ENCODE peak calls at places on chromosomes 5 and 9, in six cellular contexts. X, R, G, I, A and Y are unnamed samples.

GRCh38 chr9:132498811-132499210 is 83.6 kb upstream of the BARHL1 start:
- DNase-seq in X (no peak), R (no peak), G (no peak), I (no peak), A (peak; percentile 80), Y (no peak)

GRCh38 chr9:125694478-125694877 is 12.5 kb downstream of the MAPKAP1 start:
- DNase-seq in X (no peak), R (no peak), G (no peak), I (no peak), A (no peak), Y (no peak)

GRCh38 chr5:154194348-154195329 is 4.1 kb downstream of the GALNT10 start:
- DNase-seq in X (no peak), R (no peak), G (peak; percentile 64), I (no peak), A (no peak), Y (peak; percentile 45)

GRCh38 chr9:110050925-110051355 is 157.0 kb downstream of the C9orf152 start:
- DNase-seq in X (no peak), R (no peak), G (peak; percentile 12), I (peak; percentile 48), A (peak; percentile 86), Y (no peak)

GRCh38 chr9:108547736-108548135 is 308.1 kb downstream of the ACTL7B start:
- DNase-seq in X (no peak), R (no peak), G (no peak), I (no peak), A (no peak), Y (no peak)

GRCh38 chr9:125272697-125273096 is 11.1 kb downstream of the GAPVD1 start:
- DNase-seq in X (no peak), R (no peak), G (no peak), I (no peak), A (no peak), Y (no peak)

GRCh38 chr5:143182901-143183820 is 220.3 kb downstream of the NR3C1 start:
- DNase-seq in X (peak; percentile 61), R (peak; percentile 13), G (no peak), I (no peak), A (peak; percentile 42), Y (peak; percentile 32)

GRCh38 chr5:150176745-150177485 is 10.3 kb downstream of the CDX1 start:
- DNase-seq in X (no peak), R (no peak), G (no peak), I (no peak), A (no peak), Y (no peak)

GRCh38 chr5:170896779-170897178 is 35.0 kb downstream of the RANBP17 start:
- DNase-seq in X (no peak), R (no peak), G (peak; percentile 4), I (no peak), A (peak; percentile 46), Y (peak; percentile 26)

GRCh38 chr9:128940946-128941755 is 6.3 kb downstream of the DOLK start:
- DNase-seq in X (no peak), R (no peak), G (peak; percentile 22), I (no peak), A (no peak), Y (no peak)

GRCh38 chr5:14036514-14036913 is 92.0 kb upstream of the DNAH5 start:
- DNase-seq in X (no peak), R (no peak), G (peak; percentile 32), I (no peak), A (no peak), Y (no peak)

GRCh38 chr9:101571114-101571513 is 23.7 kb downstream of the PPP3R2 start:
- DNase-seq in X (no peak), R (no peak), G (no peak), I (no peak), A (no peak), Y (no peak)

GRCh38 chr5:102561894-102562760 is 63.3 kb upstream of the SLCO6A1 start:
- DNase-seq in X (no peak), R (peak; percentile 11), G (peak; percentile 30), I (peak; percentile 48), A (peak; percentile 3), Y (no peak)

GRCh38 chr5:27038476-27038875 is at the start of gene CDH9:
- DNase-seq in X (no peak), R (no peak), G (no peak), I (no peak), A (no peak), Y (no peak)

GRCh38 chr9:97983524-97984187 is 515 bp downstream of the ANP32B start:
- DNase-seq in X (peak; percentile 73), R (peak; percentile 68), G (peak; percentile 54), I (no peak), A (peak; percentile 94), Y (peak; percentile 59)

GRCh38 chr9:114269023-114269422 is 53.9 kb upstream of the ORM1 start:
- DNase-seq in X (no peak), R (no peak), G (no peak), I (no peak), A (peak; percentile 61), Y (no peak)

GRCh38 chr5:10612251-10612650 is 48.4 kb downstream of the ANKRD33B start:
- DNase-seq in X (no peak), R (no peak), G (no peak), I (no peak), A (no peak), Y (no peak)

GRCh38 chr5:96986450-96986849 is 50.6 kb downstream of the LNPEP start:
- DNase-seq in X (no peak), R (no peak), G (no peak), I (no peak), A (no peak), Y (no peak)

GRCh38 chr5:98735806-98736507 is 37.5 kb upstream of the RGMB start:
- DNase-seq in X (no peak), R (no peak), G (no peak), I (no peak), A (peak; percentile 81), Y (no peak)

GRCh38 chr5:84274585-84275468 is 109.9 kb downstream of the EDIL3 start:
- DNase-seq in X (no peak), R (peak; percentile 35), G (peak; percentile 50), I (peak; percentile 26), A (no peak), Y (peak; percentile 26)

GRCh38 chr5:57103317-57103907 is 70.4 kb upstream of the GPBP1 start:
- DNase-seq in X (no peak), R (no peak), G (no peak), I (no peak), A (no peak), Y (no peak)

GRCh38 chr9:82923410-82924242 is 139.3 kb downstream of the RASEF start:
- DNase-seq in X (no peak), R (no peak), G (peak; percentile 7), I (no peak), A (no peak), Y (no peak)

GRCh38 chr9:89890326-89890980 is 285.6 kb downstream of the GADD45G start:
- DNase-seq in X (no peak), R (no peak), G (no peak), I (no peak), A (no peak), Y (no peak)
- TF ChIP-seq CTCF in X (no peak), R (no peak), G (no peak), I (no peak), A (no peak), Y (no peak)

DNA sequence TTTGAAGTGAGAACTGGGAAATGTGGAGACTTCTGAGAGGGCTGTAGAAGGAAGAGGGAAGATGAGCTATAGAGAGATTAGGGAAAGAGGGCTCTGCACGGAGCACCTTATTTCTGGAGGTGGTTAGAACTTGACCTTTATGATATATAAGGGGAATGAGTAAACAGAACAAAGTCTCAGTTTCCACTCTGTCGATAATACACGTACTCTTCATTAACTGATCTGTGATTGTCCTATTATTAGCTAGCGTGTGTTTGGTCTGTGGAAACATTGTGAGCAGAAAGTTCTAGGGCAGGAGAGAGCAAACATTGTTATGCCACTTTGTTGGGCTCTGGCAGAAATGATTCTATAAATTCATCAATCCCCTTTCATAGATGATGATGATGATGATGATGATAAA is 118.5 kb downstream of the UGCG start:
- DNase-seq in X (no peak), R (no peak), G (no peak), I (no peak), A (no peak), Y (no peak)
- H3K4me1 ChIP-seq in X (peaks cover 1% of the 10 kb centered on the region), R (peaks cover 37% of the 10 kb centered on the region), G (peaks cover 19% of the 10 kb centered on the region), I (peaks cover 30% of the 10 kb centered on the region), A (peaks cover 29% of the 10 kb centered on the region), Y (peaks cover 19% of the 10 kb centered on the region)

DNA sequence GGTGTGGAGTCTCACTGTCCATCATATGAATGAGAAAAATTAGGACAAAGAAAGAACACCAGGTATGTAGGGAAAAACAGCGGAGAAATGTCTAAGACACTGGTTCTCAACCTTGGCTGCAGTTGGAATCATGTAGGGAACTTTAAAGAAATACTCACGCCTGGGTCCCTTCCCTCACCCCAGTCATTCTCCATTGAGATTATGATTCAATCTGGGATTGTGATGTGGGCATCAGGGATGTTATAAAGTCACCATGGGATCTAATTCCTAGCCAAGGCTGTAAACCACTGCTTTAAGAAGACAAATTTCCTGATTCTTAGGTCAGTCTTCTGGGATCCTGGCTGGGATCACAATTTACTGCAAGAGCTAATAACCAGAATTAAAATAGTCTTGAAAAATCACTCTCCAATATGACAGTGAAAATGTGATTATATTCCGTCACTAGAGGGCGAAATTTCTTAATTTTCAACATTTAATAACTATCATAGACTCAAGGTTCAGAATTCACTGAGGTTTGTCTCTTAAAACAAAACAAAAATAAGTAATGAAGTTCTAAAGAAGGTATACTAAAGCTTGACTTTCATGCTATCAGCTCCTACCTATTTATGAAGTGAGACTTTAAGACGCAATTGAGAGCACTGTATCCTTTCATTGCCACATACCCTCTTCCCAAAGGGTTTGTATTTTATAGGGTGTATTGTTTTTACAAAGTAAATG is 60.5 kb downstream of the GLDC start:
- DNase-seq in X (no peak), R (no peak), G (no peak), I (peak; percentile 23), A (no peak), Y (no peak)
- TF ChIP-seq CTCF in X (peak; percentile 34), R (peak; percentile 46), G (peak; percentile 50), I (peak; percentile 61), A (peak; percentile 47), Y (peak; percentile 27)

GRCh38 chr9:26054600-26055516 is 376.6 kb upstream of the TUSC1 start:
- DNase-seq in X (no peak), R (no peak), G (no peak), I (no peak), A (no peak), Y (no peak)
- H3K4me1 ChIP-seq in X (no peaks in the 10 kb centered on the region), R (no peaks in the 10 kb centered on the region), G (peaks cover 7% of the 10 kb centered on the region), I (no peaks in the 10 kb centered on the region), A (no peaks in the 10 kb centered on the region), Y (no peaks in the 10 kb centered on the region)